ENCODE peak calls at places on chromosome 7, in six cellular contexts. A, V, Y, K, J and I are unnamed samples.

GRCh38 chr7:158356454-158356853 is 231.2 kb downstream of the PTPRN2 start:
- DNase-seq in A (no peak), J (no peak), K (no peak), V (no peak), Y (no peak), I (no peak)

GRCh38 chr7:42930889-42931288 is 1.1 kb downstream of the PSMA2 start:
- DNase-seq in Y (no peak), V (no peak), A (no peak), J (peak), K (no peak), I (no peak)

GRCh38 chr7:47493971-47494370 is 87.9 kb downstream of the TNS3 start:
- DNase-seq in K (no peak), J (no peak), A (no peak), V (no peak), Y (no peak), I (no peak)

GRCh38 chr7:70063796-70064423 is 465.6 kb downstream of the AUTS2 start:
- DNase-seq in K (no peak), V (no peak), J (no peak), Y (no peak), A (no peak), I (no peak)

GRCh38 chr7:29620531-29620930 is 56.9 kb downstream of the PRR15 start:
- DNase-seq in A (no peak), V (no peak), Y (no peak), J (no peak), K (no peak), I (no peak)

GRCh38 chr7:27068316-27068715 is 27.5 kb downstream of the HOXA1 start:
- DNase-seq in J (no peak), V (no peak), K (no peak), A (no peak), Y (no peak), I (no peak)

GRCh38 chr7:5420841-5421625 is 2.6 kb downstream of the TNRC18 start:
- DNase-seq in V (no peak), K (no peak), J (peak), Y (no peak), A (no peak), I (no peak)

GRCh38 chr7:102232686-102233286 is 53.9 kb upstream of the SH2B2 start:
- DNase-seq in K (no peak), Y (no peak), J (no peak), V (no peak), A (no peak), I (no peak)

GRCh38 chr7:136050462-136050847 is 73.3 kb upstream of the MTPN start:
- DNase-seq in K (no peak), J (no peak), A (no peak), V (no peak), Y (no peak), I (no peak)

GRCh38 chr7:29652611-29653010 is 89.0 kb downstream of the PRR15 start:
- DNase-seq in V (no peak), J (no peak), K (no peak), Y (no peak), A (no peak), I (no peak)

GRCh38 chr7:56174346-56175085 is 58.3 kb upstream of the NUPR2 start:
- DNase-seq in A (no peak), V (no peak), J (no peak), K (no peak), Y (no peak), I (no peak)

GRCh38 chr7:29622335-29623265 is 59.0 kb downstream of the PRR15 start:
- DNase-seq in Y (no peak), A (peak), V (no peak), K (no peak), J (peak), I (no peak)

GRCh38 chr7:27160147-27160545 is 3.7 kb upstream of the HOXA7 start:
- DNase-seq in A (no peak), J (no peak), Y (no peak), K (no peak), V (no peak), I (no peak)

GRCh38 chr7:56028942-56029630 is 22.2 kb downstream of the PSPH start:
- DNase-seq in A (no peak), V (no peak), K (no peak), J (no peak), Y (peak), I (no peak)

GRCh38 chr7:28718042-28718452 is 240.1 kb downstream of the TRIL start:
- DNase-seq in K (no peak), A (no peak), V (no peak), J (no peak), Y (no peak), I (no peak)

GRCh38 chr7:2607122-2607912 is 24.5 kb upstream of the TTYH3 start:
- DNase-seq in A (no peak), Y (no peak), K (no peak), J (no peak), V (no peak), I (no peak)

GRCh38 chr7:156993925-156994235 is 16.6 kb downstream of the MNX1 start:
- DNase-seq in Y (no peak), V (no peak), J (no peak), K (no peak), A (no peak), I (no peak)

GRCh38 chr7:47496064-47496665 is 85.7 kb downstream of the TNS3 start:
- DNase-seq in A (no peak), J (no peak), K (no peak), V (no peak), Y (no peak), I (no peak)

GRCh38 chr7:12458520-12459131 is 55.0 kb upstream of the VWDE start:
- DNase-seq in Y (peak), V (no peak), A (peak), J (peak), K (no peak), I (no peak)

GRCh38 chr7:16636533-16637173 is 8.9 kb downstream of the ANKMY2 start:
- DNase-seq in A (no peak), Y (no peak), V (no peak), J (no peak), K (no peak), I (no peak)

GRCh38 chr7:157816086-157816485 is 479.3 kb downstream of the DNAJB6 start:
- DNase-seq in Y (no peak), K (no peak), J (no peak), A (no peak), V (no peak), I (no peak)

GRCh38 chr7:16320261-16320660 is 101.1 kb downstream of the CRPPA start:
- DNase-seq in A (no peak), K (no peak), V (no peak), J (no peak), Y (no peak), I (no peak)

GRCh38 chr7:124784879-124785818 is 19.6 kb upstream of the GPR37 start:
- DNase-seq in J (peak), Y (peak), K (peak), A (peak), V (no peak), I (peak)

GRCh38 chr7:21256310-21256877 is 171.5 kb upstream of the SP4 start:
- DNase-seq in J (peak), V (no peak), K (no peak), Y (peak), A (peak), I (no peak)

GRCh38 chr7:465710-466400 is 53.8 kb downstream of the PDGFA start:
- DNase-seq in J (no peak), K (no peak), V (no peak), A (no peak), Y (no peak), I (no peak)

GRCh38 chr7:16070806-16071205 is 350.5 kb downstream of the CRPPA start:
- DNase-seq in Y (no peak), A (no peak), J (no peak), K (no peak), V (no peak), I (no peak)

GRCh38 chr7:91459539-91459938 is 195.3 kb downstream of the FZD1 start:
- DNase-seq in K (no peak), A (no peak), J (no peak), Y (no peak), V (no peak), I (no peak)

GRCh38 chr7:2864204-2864985 is 20.3 kb upstream of the GNA12 start:
- DNase-seq in J (no peak), K (no peak), V (no peak), Y (peak), A (no peak), I (no peak)

GRCh38 chr7:24979470-24979862 is 512 bp downstream of the OSBPL3 start:
- DNase-seq in V (no peak), A (no peak), K (peak), J (peak), Y (peak), I (no peak)

GRCh38 chr7:100604078-100604975 is 2.2 kb downstream of the PCOLCE start:
- DNase-seq in K (no peak), J (peak), Y (no peak), A (no peak), V (no peak), I (no peak)

GRCh38 chr7:100602889-100603696 is 930 bp downstream of the PCOLCE start:
- DNase-seq in K (no peak), A (no peak), V (no peak), Y (no peak), J (peak), I (peak)

GRCh38 chr7:100606313-100606712 is 4.2 kb downstream of the PCOLCE start:
- DNase-seq in J (no peak), K (no peak), V (no peak), Y (no peak), A (no peak), I (no peak)

GRCh38 chr7:100604976-100605911 is 3.1 kb downstream of the PCOLCE start:
- DNase-seq in A (no peak), K (no peak), J (peak), V (no peak), Y (no peak), I (no peak)

GRCh38 chr7:100603697-100604077 is 1.5 kb downstream of the PCOLCE start:
- DNase-seq in Y (no peak), K (no peak), V (no peak), A (no peak), J (peak), I (no peak)
- TF ChIP-seq ZNF274 in Y (no peak), K (no peak), V (no peak), A (no peak), J (no peak), I (no peak)

DNA sequence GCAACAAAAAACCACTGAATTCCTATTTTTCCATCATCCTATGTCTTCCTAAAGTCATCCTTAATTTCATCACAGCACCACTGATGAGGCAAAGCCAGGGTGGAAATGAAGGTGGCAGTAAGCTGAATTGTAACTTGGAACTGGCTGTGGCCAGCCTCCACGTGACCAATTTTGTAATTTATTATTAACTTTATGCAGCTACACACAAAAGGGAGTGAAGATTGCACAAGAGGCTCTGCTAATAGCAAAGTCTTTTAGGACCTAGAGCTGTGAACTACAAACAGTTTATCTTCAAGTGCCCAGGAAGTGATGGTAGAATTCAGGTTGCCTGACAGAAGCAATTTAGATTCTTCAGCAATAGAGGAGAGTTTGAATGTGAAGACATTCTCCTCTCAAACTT is 176.4 kb downstream of the CCDC71L start:
- DNase-seq in A (no peak), V (no peak), J (no peak), Y (no peak), K (no peak), I (no peak)
- TF ChIP-seq ZNF274 in A (no peak), V (no peak), J (no peak), Y (no peak), K (no peak), I (no peak)

GRCh38 chr7:103668538-103668937 is 222.5 kb upstream of the SLC26A5 start:
- DNase-seq in Y (no peak), V (no peak), K (no peak), A (no peak), J (no peak), I (no peak)
- TF ChIP-seq ZNF274 in Y (no peak), V (no peak), K (no peak), A (no peak), J (no peak), I (no peak)

GRCh38 chr7:44727346-44728262 is 21.0 kb upstream of the ZMIZ2 start:
- DNase-seq in Y (no peak), V (no peak), A (no peak), K (no peak), J (peak), I (no peak)

GRCh38 chr7:44729949-44730590 is 18.6 kb upstream of the ZMIZ2 start:
- DNase-seq in V (no peak), K (no peak), Y (no peak), A (no peak), J (no peak), I (no peak)

GRCh38 chr7:44720301-44720700 is 28.3 kb upstream of the ZMIZ2 start:
- DNase-seq in A (no peak), V (no peak), J (no peak), K (no peak), Y (no peak), I (no peak)

DNA sequence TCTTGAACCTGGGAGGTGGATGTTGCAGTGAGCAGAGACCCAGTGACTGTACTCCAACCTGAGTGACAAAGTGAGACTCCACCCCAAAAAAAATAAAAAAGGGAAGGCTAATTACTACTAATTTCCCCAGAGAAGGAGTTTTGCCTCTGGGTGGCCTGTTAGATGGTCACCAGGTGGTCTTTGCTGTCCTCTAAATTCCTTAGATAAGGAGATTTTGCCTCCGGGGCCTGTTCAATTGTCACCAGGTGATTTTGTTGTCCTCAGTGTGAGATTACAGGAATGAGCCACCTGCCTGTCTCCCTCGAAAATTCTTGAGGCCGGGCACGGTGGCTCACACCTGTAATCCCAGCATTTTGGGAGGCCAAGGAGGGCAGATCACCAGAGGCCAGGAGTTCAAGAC is 24.4 kb upstream of the ZMIZ2 start:
- DNase-seq in K (no peak), A (no peak), V (no peak), J (no peak), Y (no peak), I (no peak)
- TF ChIP-seq ZNF274 in K (no peak), A (no peak), V (no peak), J (no peak), Y (no peak), I (no peak)

DNA sequence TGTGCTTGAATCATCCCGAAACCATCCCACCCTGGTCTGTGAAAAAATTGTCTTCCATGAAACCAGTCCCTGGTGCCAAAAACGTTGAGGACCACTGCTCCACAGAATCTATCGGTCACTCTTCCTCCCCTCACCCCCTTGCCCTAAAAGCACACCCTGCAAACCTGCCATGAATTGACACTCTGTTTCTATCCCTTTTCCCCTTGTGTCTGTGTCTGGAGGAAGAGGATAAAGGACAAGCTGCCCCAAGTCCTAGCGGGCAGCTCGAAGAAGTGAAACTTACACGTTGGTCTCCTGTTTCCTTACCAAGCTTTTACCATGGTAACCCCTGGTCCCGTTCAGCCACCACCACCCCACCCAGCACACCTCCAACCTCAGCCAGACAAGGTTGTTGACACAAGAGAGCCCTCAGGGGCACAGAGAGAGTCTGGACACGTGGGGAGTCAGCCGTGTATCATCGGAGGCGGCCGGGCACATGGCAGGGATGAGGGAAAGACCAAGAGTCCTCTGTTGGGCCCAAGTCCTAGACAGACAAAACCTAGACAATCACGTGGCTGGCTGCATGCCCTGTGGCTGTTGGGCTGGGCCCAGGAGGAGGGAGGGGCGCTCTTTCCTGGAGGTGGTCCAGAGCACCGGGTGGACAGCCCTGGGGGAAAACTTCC is 784 bp upstream of the SERPINE1 start:
- DNase-seq in J (no peak), A (no peak), K (no peak), Y (peak), V (peak), I (no peak)
- TF ChIP-seq ZNF274 in J (no peak), A (no peak), K (no peak), Y (peak), V (no peak), I (no peak)

DNA sequence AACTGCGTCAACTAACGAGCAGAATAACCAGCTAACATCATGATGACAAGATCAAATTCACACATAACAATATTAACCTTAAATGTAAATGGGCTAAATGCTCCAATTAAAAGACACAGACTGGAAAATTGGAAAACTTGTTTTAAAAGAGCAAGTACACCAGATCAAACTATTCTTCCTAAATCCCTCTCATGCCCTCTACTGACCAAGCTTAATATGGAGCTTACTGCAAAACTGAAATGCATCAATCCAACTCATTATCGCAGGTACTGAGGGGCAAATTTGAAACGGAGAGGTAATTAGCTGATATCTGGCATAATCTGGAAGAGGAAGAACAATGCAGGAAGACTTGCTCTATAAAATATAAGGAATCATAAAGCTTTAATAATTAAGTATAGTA is 1223.8 kb downstream of the NXPH1 start:
- DNase-seq in Y (no peak), A (no peak), J (no peak), K (no peak), V (no peak), I (no peak)
- TF ChIP-seq ZNF274 in Y (no peak), A (no peak), J (no peak), K (no peak), V (no peak), I (no peak)

GRCh38 chr7:50721160-50721559 is 61.5 kb downstream of the GRB10 start:
- DNase-seq in Y (no peak), K (no peak), A (no peak), J (no peak), V (no peak), I (no peak)
- TF ChIP-seq ZNF274 in Y (no peak), K (no peak), A (no peak), J (no peak), V (no peak), I (no peak)

GRCh38 chr7:1571261-1571650 is 1.4 kb upstream of the PSMG3 start:
- DNase-seq in Y (peak), J (no peak), K (no peak), V (no peak), A (no peak), I (no peak)
- TF ChIP-seq ZNF274 in Y (no peak), J (no peak), K (no peak), V (no peak), A (no peak), I (no peak)